ENCODE peak calls at places on chromosomes 4 and X, in seven cellular contexts. One of them, this sample, is unnamed.

GRCh38 chrX:102154218-102154860 is 1.4 kb downstream of the BEX5 start:
- DNase-seq in CD8-positive, alpha-beta memory T cell: no peak
- DNase-seq in K562: peak; percentile 9
- DNase-seq in right atrium auricular region: no peak
- DNase-seq in stomach: no peak
- DNase-seq in spleen: no peak
- DNase-seq in adipocyte: no peak
- DNase-seq in this sample: no peak

GRCh38 chr4:127632420-127633403 is at the start of gene INTU:
- DNase-seq in CD8-positive, alpha-beta memory T cell: no peak
- DNase-seq in K562: peak; percentile 89
- DNase-seq in right atrium auricular region: peak; percentile 97
- DNase-seq in stomach: peak; percentile 92
- DNase-seq in spleen: peak; percentile 89
- DNase-seq in adipocyte: peak; percentile 99
- DNase-seq in this sample: peak; percentile 97

GRCh38 chrX:152632445-152633097 is 5.1 kb upstream of the GABRQ start:
- DNase-seq in CD8-positive, alpha-beta memory T cell: no peak
- DNase-seq in K562: peak; percentile 44
- DNase-seq in right atrium auricular region: no peak
- DNase-seq in stomach: peak; percentile 56
- DNase-seq in spleen: no peak
- DNase-seq in adipocyte: peak; percentile 76
- DNase-seq in this sample: no peak

GRCh38 chrX:29040160-29040559 is 452.9 kb downstream of the IL1RAPL1 start:
- DNase-seq in CD8-positive, alpha-beta memory T cell: no peak
- DNase-seq in K562: no peak
- DNase-seq in right atrium auricular region: no peak
- DNase-seq in stomach: no peak
- DNase-seq in spleen: no peak
- DNase-seq in adipocyte: no peak
- DNase-seq in this sample: no peak

GRCh38 chr4:79598801-79599200 is 190.8 kb upstream of the GK2 start:
- DNase-seq in CD8-positive, alpha-beta memory T cell: no peak
- DNase-seq in K562: no peak
- DNase-seq in right atrium auricular region: no peak
- DNase-seq in stomach: no peak
- DNase-seq in spleen: no peak
- DNase-seq in adipocyte: no peak
- DNase-seq in this sample: no peak

GRCh38 chr4:48016141-48017107 is at the start of the genes CNGA1 and NIPAL1:
- DNase-seq in CD8-positive, alpha-beta memory T cell: peak; percentile 62
- DNase-seq in K562: peak; percentile 94
- DNase-seq in right atrium auricular region: peak; percentile 70
- DNase-seq in stomach: peak; percentile 90
- DNase-seq in spleen: peak; percentile 91
- DNase-seq in adipocyte: peak; percentile 84
- DNase-seq in this sample: peak; percentile 37

GRCh38 chr4:1249731-1250526 is 999 bp upstream of the CTBP1 start:
- DNase-seq in CD8-positive, alpha-beta memory T cell: no peak
- DNase-seq in K562: peak; percentile 54
- DNase-seq in right atrium auricular region: peak; percentile 64
- DNase-seq in stomach: no peak
- DNase-seq in spleen: peak; percentile 91
- DNase-seq in adipocyte: no peak
- DNase-seq in this sample: no peak

GRCh38 chr4:143399113-143399949 is 62.7 kb downstream of the GAB1 start:
- DNase-seq in CD8-positive, alpha-beta memory T cell: no peak
- DNase-seq in K562: peak; percentile 30
- DNase-seq in right atrium auricular region: no peak
- DNase-seq in stomach: no peak
- DNase-seq in spleen: no peak
- DNase-seq in adipocyte: peak; percentile 79
- DNase-seq in this sample: no peak

GRCh38 chr4:71266090-71266794 is 72.6 kb upstream of the SLC4A4 start:
- DNase-seq in CD8-positive, alpha-beta memory T cell: no peak
- DNase-seq in K562: no peak
- DNase-seq in right atrium auricular region: peak; percentile 69
- DNase-seq in stomach: no peak
- DNase-seq in spleen: no peak
- DNase-seq in adipocyte: peak; percentile 81
- DNase-seq in this sample: no peak

GRCh38 chr4:41887821-41888699 is 47.2 kb upstream of the TMEM33 start:
- DNase-seq in CD8-positive, alpha-beta memory T cell: no peak
- DNase-seq in K562: peak; percentile 46
- DNase-seq in right atrium auricular region: no peak
- DNase-seq in stomach: peak; percentile 52
- DNase-seq in spleen: no peak
- DNase-seq in adipocyte: peak; percentile 82
- DNase-seq in this sample: peak; percentile 16

GRCh38 chrX:28910501-28910900 is 323.3 kb downstream of the IL1RAPL1 start:
- DNase-seq in CD8-positive, alpha-beta memory T cell: no peak
- DNase-seq in K562: no peak
- DNase-seq in right atrium auricular region: no peak
- DNase-seq in stomach: no peak
- DNase-seq in spleen: no peak
- DNase-seq in adipocyte: no peak
- DNase-seq in this sample: no peak

GRCh38 chrX:141142946-141143345 is 34.0 kb downstream of the LDOC1 start:
- DNase-seq in CD8-positive, alpha-beta memory T cell: no peak
- DNase-seq in K562: no peak
- DNase-seq in right atrium auricular region: no peak
- DNase-seq in stomach: no peak
- DNase-seq in spleen: no peak
- DNase-seq in adipocyte: no peak
- DNase-seq in this sample: no peak

GRCh38 chrX:40096395-40097091 is 1.2 kb downstream of the BCOR start:
- DNase-seq in CD8-positive, alpha-beta memory T cell: peak; percentile 72
- DNase-seq in K562: no peak
- DNase-seq in right atrium auricular region: no peak
- DNase-seq in stomach: no peak
- DNase-seq in spleen: peak; percentile 89
- DNase-seq in adipocyte: peak; percentile 67
- DNase-seq in this sample: no peak

GRCh38 chr4:83285022-83285387 is 407 bp upstream of the COQ2 start:
- DNase-seq in CD8-positive, alpha-beta memory T cell: no peak
- DNase-seq in K562: no peak
- DNase-seq in right atrium auricular region: no peak
- DNase-seq in stomach: no peak
- DNase-seq in spleen: no peak
- DNase-seq in adipocyte: peak; percentile 77
- DNase-seq in this sample: peak; percentile 4

GRCh38 chrX:102840871-102841705 is 96.0 kb upstream of the RAB40AL start:
- DNase-seq in CD8-positive, alpha-beta memory T cell: no peak
- DNase-seq in K562: peak; percentile 33
- DNase-seq in right atrium auricular region: no peak
- DNase-seq in stomach: no peak
- DNase-seq in spleen: no peak
- DNase-seq in adipocyte: no peak
- DNase-seq in this sample: no peak

GRCh38 chr4:40622913-40623312 is 6.8 kb downstream of the RBM47 start:
- DNase-seq in CD8-positive, alpha-beta memory T cell: no peak
- DNase-seq in K562: no peak
- DNase-seq in right atrium auricular region: no peak
- DNase-seq in stomach: peak; percentile 64
- DNase-seq in spleen: no peak
- DNase-seq in adipocyte: no peak
- DNase-seq in this sample: no peak

GRCh38 chrX:151552721-151553120 is 10.8 kb upstream of the PASD1 start:
- DNase-seq in CD8-positive, alpha-beta memory T cell: no peak
- DNase-seq in K562: no peak
- DNase-seq in right atrium auricular region: no peak
- DNase-seq in stomach: no peak
- DNase-seq in spleen: no peak
- DNase-seq in adipocyte: no peak
- DNase-seq in this sample: no peak

GRCh38 chrX:126141014-126141413 is 25.1 kb downstream of the DCAF12L2 start:
- DNase-seq in CD8-positive, alpha-beta memory T cell: no peak
- DNase-seq in K562: no peak
- DNase-seq in right atrium auricular region: no peak
- DNase-seq in stomach: no peak
- DNase-seq in spleen: no peak
- DNase-seq in adipocyte: no peak
- DNase-seq in this sample: no peak

GRCh38 chr4:78213218-78213617 is 156.1 kb downstream of the FRAS1 start:
- DNase-seq in CD8-positive, alpha-beta memory T cell: no peak
- DNase-seq in K562: no peak
- DNase-seq in right atrium auricular region: no peak
- DNase-seq in stomach: peak; percentile 48
- DNase-seq in spleen: no peak
- DNase-seq in adipocyte: no peak
- DNase-seq in this sample: no peak

GRCh38 chr4:73019462-73020047 is 50.0 kb downstream of the COX18 start:
- DNase-seq in CD8-positive, alpha-beta memory T cell: peak; percentile 1
- DNase-seq in K562: peak; percentile 22
- DNase-seq in right atrium auricular region: no peak
- DNase-seq in stomach: no peak
- DNase-seq in spleen: no peak
- DNase-seq in adipocyte: peak; percentile 91
- DNase-seq in this sample: peak; percentile 7

GRCh38 chr4:17418010-17418409 is 93.9 kb downstream of the QDPR start:
- DNase-seq in CD8-positive, alpha-beta memory T cell: no peak
- DNase-seq in K562: no peak
- DNase-seq in right atrium auricular region: no peak
- DNase-seq in stomach: no peak
- DNase-seq in spleen: no peak
- DNase-seq in adipocyte: no peak
- DNase-seq in this sample: no peak

GRCh38 chrX:73525928-73526690 is 36.9 kb upstream of the CHIC1 start:
- DNase-seq in CD8-positive, alpha-beta memory T cell: no peak
- DNase-seq in K562: no peak
- DNase-seq in right atrium auricular region: no peak
- DNase-seq in stomach: no peak
- DNase-seq in spleen: no peak
- DNase-seq in adipocyte: no peak
- DNase-seq in this sample: no peak
- H3K4me3 ChIP-seq in CD8-positive, alpha-beta memory T cell: no peak overlapping the region
- H3K4me3 ChIP-seq in K562: no peak overlapping the region
- H3K4me3 ChIP-seq in right atrium auricular region: no peak overlapping the region
- H3K4me3 ChIP-seq in stomach: no peak overlapping the region
- H3K4me3 ChIP-seq in spleen: no peak overlapping the region
- H3K4me3 ChIP-seq in adipocyte: no peak overlapping the region
- H3K4me3 ChIP-seq in this sample: no peak overlapping the region

GRCh38 chrX:128973033-128973432 is 550.3 kb downstream of the SMARCA1 start:
- DNase-seq in CD8-positive, alpha-beta memory T cell: no peak
- DNase-seq in K562: no peak
- DNase-seq in right atrium auricular region: no peak
- DNase-seq in stomach: no peak
- DNase-seq in spleen: no peak
- DNase-seq in adipocyte: no peak
- DNase-seq in this sample: no peak
- H3K27me3 ChIP-seq in CD8-positive, alpha-beta memory T cell: no peaks in the 10 kb centered on the region
- H3K27me3 ChIP-seq in K562: no peaks in the 10 kb centered on the region
- H3K27me3 ChIP-seq in right atrium auricular region: no peaks in the 10 kb centered on the region
- H3K27me3 ChIP-seq in stomach: no peaks in the 10 kb centered on the region
- H3K27me3 ChIP-seq in spleen: no peaks in the 10 kb centered on the region
- H3K27me3 ChIP-seq in adipocyte: no peaks in the 10 kb centered on the region
- H3K27me3 ChIP-seq in this sample: no peaks in the 10 kb centered on the region

GRCh38 chrX:153922932-153923857 is 2.9 kb downstream of the ARHGAP4 start:
- DNase-seq in CD8-positive, alpha-beta memory T cell: no peak
- DNase-seq in K562: no peak
- DNase-seq in right atrium auricular region: peak; percentile 75
- DNase-seq in stomach: peak; percentile 88
- DNase-seq in spleen: peak; percentile 86
- DNase-seq in adipocyte: peak; percentile 66
- DNase-seq in this sample: no peak

GRCh38 chrX:153922286-153922573 is 3.8 kb downstream of the ARHGAP4 start:
- DNase-seq in CD8-positive, alpha-beta memory T cell: no peak
- DNase-seq in K562: no peak
- DNase-seq in right atrium auricular region: no peak
- DNase-seq in stomach: no peak
- DNase-seq in spleen: no peak
- DNase-seq in adipocyte: no peak
- DNase-seq in this sample: no peak

GRCh38 chrX:153925739-153926593 is at the start of gene ARHGAP4:
- DNase-seq in CD8-positive, alpha-beta memory T cell: peak; percentile 44
- DNase-seq in K562: peak; percentile 69
- DNase-seq in right atrium auricular region: no peak
- DNase-seq in stomach: no peak
- DNase-seq in spleen: peak; percentile 92
- DNase-seq in adipocyte: no peak
- DNase-seq in this sample: no peak

GRCh38 chrX:153925387-153925738 is 701 bp downstream of the ARHGAP4 start:
- DNase-seq in CD8-positive, alpha-beta memory T cell: no peak
- DNase-seq in K562: no peak
- DNase-seq in right atrium auricular region: no peak
- DNase-seq in stomach: no peak
- DNase-seq in spleen: no peak
- DNase-seq in adipocyte: no peak
- DNase-seq in this sample: no peak

GRCh38 chrX:153924149-153924861 is 1.8 kb downstream of the ARHGAP4 start:
- DNase-seq in CD8-positive, alpha-beta memory T cell: peak; percentile 44
- DNase-seq in K562: no peak
- DNase-seq in right atrium auricular region: no peak
- DNase-seq in stomach: peak; percentile 44
- DNase-seq in spleen: peak; percentile 88
- DNase-seq in adipocyte: no peak
- DNase-seq in this sample: no peak
- H3K4me3 ChIP-seq in CD8-positive, alpha-beta memory T cell: peak overlapping the region; percentile 67
- H3K4me3 ChIP-seq in K562: no peak overlapping the region
- H3K4me3 ChIP-seq in right atrium auricular region: no peak overlapping the region
- H3K4me3 ChIP-seq in stomach: peak overlapping the region; percentile 32
- H3K4me3 ChIP-seq in spleen: peak overlapping the region; percentile 38
- H3K4me3 ChIP-seq in adipocyte: no peak overlapping the region
- H3K4me3 ChIP-seq in this sample: no peak overlapping the region

DNA sequence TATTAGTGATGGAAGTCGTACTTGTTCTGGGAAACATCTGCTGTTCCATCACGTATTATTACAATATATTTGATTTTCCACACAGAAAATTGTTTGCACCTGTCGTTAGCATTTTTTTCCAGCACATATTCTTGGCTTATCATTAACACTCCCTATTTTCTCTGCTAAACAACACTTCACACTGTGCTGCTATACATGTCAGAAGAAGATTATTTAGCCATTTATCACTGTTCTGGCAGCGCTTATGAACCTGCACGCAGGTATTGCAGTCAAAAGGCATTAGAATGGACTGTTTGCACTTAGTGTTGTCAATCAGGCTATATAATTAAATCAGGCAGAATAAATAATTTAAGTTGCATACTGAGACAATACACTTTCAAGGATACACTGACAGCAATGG is 218.6 kb downstream of the CHM start:
- DNase-seq in CD8-positive, alpha-beta memory T cell: no peak
- DNase-seq in K562: no peak
- DNase-seq in right atrium auricular region: no peak
- DNase-seq in stomach: no peak
- DNase-seq in spleen: no peak
- DNase-seq in adipocyte: no peak
- DNase-seq in this sample: no peak
- H3K27me3 ChIP-seq in CD8-positive, alpha-beta memory T cell: no peaks in the 10 kb centered on the region
- H3K27me3 ChIP-seq in K562: no peaks in the 10 kb centered on the region
- H3K27me3 ChIP-seq in right atrium auricular region: no peaks in the 10 kb centered on the region
- H3K27me3 ChIP-seq in stomach: no peaks in the 10 kb centered on the region
- H3K27me3 ChIP-seq in spleen: no peaks in the 10 kb centered on the region
- H3K27me3 ChIP-seq in adipocyte: no peaks in the 10 kb centered on the region
- H3K27me3 ChIP-seq in this sample: no peaks in the 10 kb centered on the region

GRCh38 chr4:81473086-81473396 is 1.3 kb upstream of the RASGEF1B start:
- DNase-seq in CD8-positive, alpha-beta memory T cell: no peak
- DNase-seq in K562: no peak
- DNase-seq in right atrium auricular region: no peak
- DNase-seq in stomach: no peak
- DNase-seq in spleen: no peak
- DNase-seq in adipocyte: no peak
- DNase-seq in this sample: no peak
- H3K4me3 ChIP-seq in CD8-positive, alpha-beta memory T cell: peak overlapping the region; percentile 92
- H3K4me3 ChIP-seq in K562: no peak overlapping the region
- H3K4me3 ChIP-seq in right atrium auricular region: no peak overlapping the region
- H3K4me3 ChIP-seq in stomach: no peak overlapping the region
- H3K4me3 ChIP-seq in spleen: no peak overlapping the region
- H3K4me3 ChIP-seq in adipocyte: no peak overlapping the region
- H3K4me3 ChIP-seq in this sample: no peak overlapping the region

This sample was measured in kidney epithelial cell.